ENCODE peak calls at places on chromosomes 13 and 19, in four cellular contexts. I, D, Z and Y are unnamed samples.

GRCh38 chr19:18254546-18255500 is 19.4 kb downstream of the IQCN start:
- DNase-seq in D (no peak), Z (no peak), I (peak; percentile 71), Y (no peak)

GRCh38 chr19:12745166-12745897 is 6.3 kb upstream of the BEST2 start:
- DNase-seq in I (no peak), Z (no peak), D (no peak), Y (no peak)

GRCh38 chr19:33794578-33795369 is 1.9 kb upstream of the KCTD15 start:
- DNase-seq in I (peak; percentile 69), D (no peak), Z (no peak), Y (no peak)

GRCh38 chr19:2574971-2575630 is 99.2 kb downstream of the GADD45B start:
- DNase-seq in D (no peak), I (no peak), Z (no peak), Y (no peak)

GRCh38 chr19:35710784-35711723 is 6.7 kb downstream of the ZBTB32 start:
- DNase-seq in D (no peak), I (no peak), Z (no peak), Y (no peak)

GRCh38 chr19:45059258-45059965 is 16.9 kb downstream of the ZNF296 start:
- DNase-seq in D (no peak), Z (peak; percentile 91), I (peak; percentile 96), Y (no peak)

GRCh38 chr19:12478234-12478941 is 6.2 kb downstream of the ZNF709 start:
- DNase-seq in Z (no peak), I (peak; percentile 11), D (no peak), Y (no peak)

GRCh38 chr13:51488212-51488611 is 35.4 kb upstream of the INTS6 start:
- DNase-seq in I (no peak), D (no peak), Z (no peak), Y (no peak)

GRCh38 chr13:109012115-109012514 is 382.7 kb downstream of the MYO16 start:
- DNase-seq in D (no peak), I (peak; percentile 9), Z (no peak), Y (no peak)

GRCh38 chr13:74062933-74063332 is 71.3 kb downstream of the KLF12 start:
- DNase-seq in Z (no peak), I (no peak), D (no peak), Y (no peak)

GRCh38 chr13:50588736-50589135 is 254.8 kb downstream of the DLEU7 start:
- DNase-seq in I (no peak), Z (no peak), D (no peak), Y (no peak)

GRCh38 chr19:1855828-1856255 is 7.5 kb downstream of the KLF16 start:
- DNase-seq in Z (no peak), D (no peak), I (no peak), Y (no peak)

GRCh38 chr19:53537523-53538377 is at the start of gene ZNF331:
- DNase-seq in I (peak; percentile 85), Z (no peak), D (no peak), Y (no peak)

GRCh38 chr19:38975214-38975860 is at the start of gene FBXO17:
- DNase-seq in I (peak; percentile 70), Z (peak; percentile 62), D (no peak), Y (no peak)

GRCh38 chr13:50915562-50915961 is 6.0 kb downstream of the RNASEH2B start:
- DNase-seq in D (no peak), I (peak; percentile 50), Z (no peak), Y (no peak)

GRCh38 chr19:34259367-34259865 is 5.1 kb downstream of the GARRE1 start:
- DNase-seq in Z (no peak), I (no peak), D (no peak), Y (no peak)

GRCh38 chr13:53411443-53411842 is 382.8 kb downstream of the OLFM4 start:
- DNase-seq in D (no peak), Z (peak; percentile 11), I (no peak), Y (no peak)

GRCh38 chr19:47663911-47664771 is 49.1 kb upstream of the EHD2 start:
- DNase-seq in D (no peak), I (no peak), Z (no peak), Y (no peak)

GRCh38 chr13:46176756-46177155 is 5.2 kb downstream of the LCP1 start:
- DNase-seq in D (no peak), Z (no peak), I (no peak), Y (no peak)

GRCh38 chr13:114157869-114158495 is 21.1 kb upstream of the CFAP97D2 start:
- DNase-seq in I (no peak), Z (no peak), D (no peak), Y (no peak)

GRCh38 chr19:2976609-2977000 is 759 bp upstream of the TLE6 start:
- DNase-seq in I (peak; percentile 45), D (no peak), Z (peak; percentile 56), Y (no peak)

GRCh38 chr13:67353891-67354459 is 123.8 kb upstream of the PCDH9 start:
- DNase-seq in D (no peak), I (no peak), Z (no peak), Y (no peak)

GRCh38 chr13:60152904-60153303 is 10.8 kb downstream of the DIAPH3 start:
- DNase-seq in Z (no peak), D (no peak), I (no peak), Y (no peak)

DNA sequence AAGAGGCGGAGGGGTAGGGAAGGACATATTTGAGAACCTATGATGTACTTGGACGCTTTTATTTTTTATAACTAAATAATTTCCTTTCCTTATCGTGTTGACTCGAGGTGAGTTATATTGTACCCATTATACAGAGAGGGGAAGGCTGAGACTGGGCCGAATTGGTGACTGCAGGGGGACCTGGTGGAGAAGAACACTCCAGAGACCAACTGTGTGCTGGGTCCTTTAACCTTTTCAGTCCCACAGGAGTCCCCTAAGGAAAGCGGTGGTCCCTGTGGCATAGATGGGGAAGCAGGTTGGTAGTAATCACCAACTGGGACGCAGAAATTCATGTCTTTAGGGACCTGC is 633 bp downstream of the MYH14 start:
- DNase-seq in I (no peak), Z (no peak), D (no peak), Y (no peak)
- H3K4me3 ChIP-seq in I (peak overlapping the region; percentile 84), Z (no peak overlapping the region), D (peak overlapping the region; percentile 83), Y (peak overlapping the region; percentile 49)

GRCh38 chr13:110493613-110494012 is 67.9 kb downstream of the RAB20 start:
- DNase-seq in I (no peak), D (no peak), Z (no peak), Y (no peak)

GRCh38 chr13:110491869-110492268 is 69.7 kb downstream of the RAB20 start:
- DNase-seq in I (no peak), Z (no peak), D (no peak), Y (no peak)

GRCh38 chr13:110490009-110490770 is 71.3 kb downstream of the RAB20 start:
- DNase-seq in D (no peak), I (no peak), Z (no peak), Y (no peak)

GRCh38 chr13:110493161-110493593 is 68.3 kb downstream of the RAB20 start:
- DNase-seq in D (no peak), Z (no peak), I (no peak), Y (no peak)

GRCh38 chr13:110492299-110493160 is 69.0 kb downstream of the RAB20 start:
- DNase-seq in Z (no peak), D (no peak), I (no peak), Y (no peak)
- H3K36me3 ChIP-seq in Z (no peaks in the 10 kb centered on the region), D (peaks cover 23% of the 10 kb centered on the region), I (peaks cover 4% of the 10 kb centered on the region), Y (peaks cover 30% of the 10 kb centered on the region)

GRCh38 chr13:77703426-77703825 is 5.9 kb downstream of the SLAIN1 start:
- DNase-seq in D (no peak), I (no peak), Z (no peak), Y (no peak)
- H3K4me1 ChIP-seq in D (no peaks in the 10 kb centered on the region), I (peaks cover 38% of the 10 kb centered on the region), Z (peaks cover 14% of the 10 kb centered on the region), Y (no peaks in the 10 kb centered on the region)

GRCh38 chr19:37304190-37304883 is 66.6 kb upstream of the ZNF527 start:
- DNase-seq in I (no peak), Z (no peak), D (no peak), Y (no peak)
- H3K4me3 ChIP-seq in I (no peak overlapping the region), Z (no peak overlapping the region), D (no peak overlapping the region), Y (peak overlapping the region; percentile 36)

GRCh38 chr13:48315981-48316380 is 12.4 kb downstream of the RB1 start:
- DNase-seq in I (no peak), Z (no peak), D (no peak), Y (no peak)
- H3K36me3 ChIP-seq in I (no peaks in the 10 kb centered on the region), Z (peaks cover 9% of the 10 kb centered on the region), D (no peaks in the 10 kb centered on the region), Y (peaks cover 2% of the 10 kb centered on the region)

DNA sequence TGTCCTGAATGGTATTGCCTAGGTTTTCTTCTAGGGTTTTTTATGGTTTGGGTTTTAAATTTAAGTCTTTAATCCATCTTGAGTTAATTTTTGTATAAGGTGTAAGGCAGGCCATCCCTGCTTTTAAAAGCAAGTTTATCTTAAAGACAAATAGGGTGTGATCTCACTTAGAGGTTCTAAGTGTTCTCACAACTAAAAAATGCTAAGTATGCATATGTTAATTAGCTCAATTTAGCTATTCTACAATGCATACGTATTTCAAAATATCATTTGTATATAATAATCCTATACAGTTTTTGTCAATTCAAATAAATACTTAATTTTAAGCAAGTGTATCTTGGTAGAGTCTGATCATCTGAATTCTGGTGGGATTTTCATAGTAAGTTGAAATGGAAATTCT is 50.4 kb downstream of the MBNL2 start:
- DNase-seq in D (no peak), Z (no peak), I (no peak), Y (no peak)
- H3K4me1 ChIP-seq in D (peaks cover 5% of the 10 kb centered on the region), Z (peaks cover 14% of the 10 kb centered on the region), I (peaks cover 13% of the 10 kb centered on the region), Y (peaks cover 2% of the 10 kb centered on the region)

GRCh38 chr19:43784251-43784980 is 3.6 kb upstream of the KCNN4 start:
- DNase-seq in D (no peak), Z (no peak), I (no peak), Y (no peak)

GRCh38 chr19:43786665-43787064 is 5.9 kb upstream of the KCNN4 start:
- DNase-seq in D (no peak), I (no peak), Z (no peak), Y (no peak)

GRCh38 chr19:43782689-43783231 is 2.0 kb upstream of the KCNN4 start:
- DNase-seq in D (no peak), Z (no peak), I (no peak), Y (no peak)

GRCh38 chr19:43783636-43784035 is 2.9 kb upstream of the KCNN4 start:
- DNase-seq in I (no peak), Z (no peak), D (no peak), Y (no peak)

DNA sequence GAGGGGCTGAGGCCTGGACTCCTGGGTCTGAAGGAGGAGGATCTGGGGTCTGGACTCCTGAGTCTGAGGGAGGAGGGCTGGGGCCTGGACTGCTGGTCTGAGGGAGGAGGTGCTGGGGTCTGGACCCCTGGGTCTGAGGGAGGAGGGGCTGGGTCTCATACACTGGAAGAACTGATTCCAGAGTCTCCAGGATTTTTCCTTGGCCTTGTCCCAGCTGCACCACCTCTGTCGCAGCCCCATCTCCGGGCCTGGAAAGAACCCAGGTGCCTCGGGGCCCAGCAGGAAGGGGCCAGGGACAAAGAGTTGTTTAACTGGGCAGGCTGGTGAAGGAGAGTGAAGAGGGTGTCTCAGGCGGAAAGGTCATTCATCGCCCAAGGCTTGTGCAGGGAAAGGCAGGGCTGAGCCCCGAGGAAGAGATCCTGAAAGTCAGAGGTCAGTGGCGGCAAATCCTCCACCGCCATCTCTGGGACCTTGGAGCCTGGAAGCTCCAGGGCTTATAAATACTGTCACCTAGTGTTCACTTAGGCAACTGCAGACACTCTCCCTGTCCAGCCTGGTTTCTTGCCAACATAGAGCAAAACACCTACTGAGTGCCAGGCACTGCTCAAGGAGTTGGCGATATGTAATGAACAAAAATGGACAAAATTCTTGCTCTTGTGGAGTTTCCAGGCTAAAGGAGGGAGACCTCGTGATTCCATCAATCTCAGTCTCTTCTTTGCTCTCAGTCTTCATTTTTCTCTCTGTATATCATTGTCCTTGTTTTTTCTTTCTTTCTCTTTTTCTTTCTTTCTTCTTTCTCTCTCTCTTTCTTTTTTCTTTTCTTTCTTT is 4.4 kb upstream of the KCNN4 start:
- DNase-seq in D (no peak), Z (peak; percentile 73), I (peak; percentile 92), Y (peak; percentile 55)
- H3K4me3 ChIP-seq in D (no peak overlapping the region), Z (no peak overlapping the region), I (no peak overlapping the region), Y (no peak overlapping the region)